ENCODE peak calls at places on chromosome 22, in six cellular contexts. One of them, this sample, is unnamed.
A peak's percentile ranks its signal among the peaks of the same experiment; 100 is the strongest.

GRCh38 chr22:33565580-33565995 is 354.7 kb downstream of the LARGE1 start:
- DNase-seq in K562: no peak
- DNase-seq in H1: no peak
- DNase-seq in GM23338: no peak
- DNase-seq in SK-N-MC: no peak
- DNase-seq in HCT116: no peak
- DNase-seq in this sample: no peak

GRCh38 chr22:47337161-47337621 is 574.7 kb downstream of the TBC1D22A start:
- DNase-seq in HCT116: peak; percentile 76
- DNase-seq in H1: no peak
- DNase-seq in GM23338: no peak
- DNase-seq in SK-N-MC: no peak
- DNase-seq in K562: peak; percentile 9
- DNase-seq in this sample: peak; percentile 18

GRCh38 chr22:38397189-38398097 is 57.6 kb downstream of the KCNJ4 start:
- DNase-seq in H1: peak; percentile 93
- DNase-seq in K562: no peak
- DNase-seq in GM23338: peak; percentile 92
- DNase-seq in HCT116: no peak
- DNase-seq in SK-N-MC: no peak
- DNase-seq in this sample: peak; percentile 21

GRCh38 chr22:30830907-30831306 is 136.2 kb downstream of the OSBP2 start:
- DNase-seq in SK-N-MC: no peak
- DNase-seq in K562: no peak
- DNase-seq in GM23338: peak; percentile 46
- DNase-seq in HCT116: peak; percentile 81
- DNase-seq in H1: no peak
- DNase-seq in this sample: peak; percentile 92

GRCh38 chr22:39776295-39776694 is 117.3 kb downstream of the ENTHD1 start:
- DNase-seq in SK-N-MC: no peak
- DNase-seq in HCT116: no peak
- DNase-seq in H1: no peak
- DNase-seq in GM23338: no peak
- DNase-seq in K562: no peak
- DNase-seq in this sample: no peak

GRCh38 chr22:47290706-47291430 is 528.4 kb downstream of the TBC1D22A start:
- DNase-seq in HCT116: no peak
- DNase-seq in SK-N-MC: no peak
- DNase-seq in GM23338: no peak
- DNase-seq in K562: no peak
- DNase-seq in H1: no peak
- DNase-seq in this sample: no peak

GRCh38 chr22:39661842-39662676 is 91.5 kb downstream of the CACNA1I start:
- DNase-seq in SK-N-MC: no peak
- DNase-seq in HCT116: no peak
- DNase-seq in H1: peak; percentile 71
- DNase-seq in GM23338: peak; percentile 97
- DNase-seq in K562: peak; percentile 82
- DNase-seq in this sample: no peak

GRCh38 chr22:26777402-26777801 is 120.0 kb downstream of the MIAT start:
- DNase-seq in SK-N-MC: no peak
- DNase-seq in HCT116: no peak
- DNase-seq in K562: no peak
- DNase-seq in H1: peak; percentile 59
- DNase-seq in GM23338: peak; percentile 93
- DNase-seq in this sample: no peak

GRCh38 chr22:38305481-38306448 is 11.5 kb downstream of the CSNK1E start:
- DNase-seq in GM23338: peak; percentile 84
- DNase-seq in K562: peak; percentile 32
- DNase-seq in HCT116: no peak
- DNase-seq in H1: no peak
- DNase-seq in SK-N-MC: peak; percentile 22
- DNase-seq in this sample: peak; percentile 67

GRCh38 chr22:44396021-44396726 is 83.4 kb upstream of the SHISAL1 start:
- DNase-seq in H1: no peak
- DNase-seq in HCT116: no peak
- DNase-seq in K562: no peak
- DNase-seq in GM23338: no peak
- DNase-seq in SK-N-MC: no peak
- DNase-seq in this sample: no peak

GRCh38 chr22:20647586-20648305 is 126.2 kb upstream of the SERPIND1 start:
- DNase-seq in H1: no peak
- DNase-seq in K562: peak; percentile 17
- DNase-seq in HCT116: no peak
- DNase-seq in SK-N-MC: no peak
- DNase-seq in GM23338: no peak
- DNase-seq in this sample: no peak

GRCh38 chr22:50613291-50613981 is 12.8 kb downstream of the MAPK8IP2 start:
- DNase-seq in HCT116: peak; percentile 68
- DNase-seq in GM23338: peak; percentile 72
- DNase-seq in SK-N-MC: no peak
- DNase-seq in K562: peak; percentile 74
- DNase-seq in H1: no peak
- DNase-seq in this sample: no peak

GRCh38 chr22:30310881-30311771 is 15.6 kb downstream of the TBC1D10A start:
- DNase-seq in HCT116: no peak
- DNase-seq in H1: no peak
- DNase-seq in GM23338: no peak
- DNase-seq in K562: no peak
- DNase-seq in SK-N-MC: no peak
- DNase-seq in this sample: no peak

GRCh38 chr22:48712558-48712957 is 1115.1 kb downstream of the BRD1 start:
- DNase-seq in H1: no peak
- DNase-seq in GM23338: no peak
- DNase-seq in HCT116: no peak
- DNase-seq in K562: no peak
- DNase-seq in SK-N-MC: no peak
- DNase-seq in this sample: no peak

GRCh38 chr22:44100411-44100810 is 76.3 kb downstream of the PARVB start:
- DNase-seq in H1: no peak
- DNase-seq in HCT116: no peak
- DNase-seq in K562: no peak
- DNase-seq in GM23338: no peak
- DNase-seq in SK-N-MC: no peak
- DNase-seq in this sample: no peak

GRCh38 chr22:20215742-20216141 is 52.4 kb downstream of the RTN4R start:
- DNase-seq in H1: no peak
- DNase-seq in GM23338: no peak
- DNase-seq in K562: no peak
- DNase-seq in HCT116: no peak
- DNase-seq in SK-N-MC: no peak
- DNase-seq in this sample: no peak

GRCh38 chr22:18034076-18034475 is 9.7 kb upstream of the MICAL3 start:
- DNase-seq in HCT116: no peak
- DNase-seq in GM23338: no peak
- DNase-seq in SK-N-MC: no peak
- DNase-seq in H1: no peak
- DNase-seq in K562: no peak
- DNase-seq in this sample: no peak

GRCh38 chr22:18033204-18033998 is 9.0 kb upstream of the MICAL3 start:
- DNase-seq in H1: no peak
- DNase-seq in HCT116: no peak
- DNase-seq in GM23338: no peak
- DNase-seq in K562: no peak
- DNase-seq in SK-N-MC: no peak
- DNase-seq in this sample: no peak

GRCh38 chr22:18031670-18032454 is 7.5 kb upstream of the MICAL3 start:
- DNase-seq in K562: no peak
- DNase-seq in SK-N-MC: no peak
- DNase-seq in GM23338: no peak
- DNase-seq in HCT116: peak; percentile 82
- DNase-seq in H1: no peak
- DNase-seq in this sample: no peak

GRCh38 chr22:18029686-18030267 is 5.4 kb upstream of the MICAL3 start:
- DNase-seq in HCT116: no peak
- DNase-seq in SK-N-MC: no peak
- DNase-seq in K562: no peak
- DNase-seq in GM23338: no peak
- DNase-seq in H1: no peak
- DNase-seq in this sample: no peak

DNA sequence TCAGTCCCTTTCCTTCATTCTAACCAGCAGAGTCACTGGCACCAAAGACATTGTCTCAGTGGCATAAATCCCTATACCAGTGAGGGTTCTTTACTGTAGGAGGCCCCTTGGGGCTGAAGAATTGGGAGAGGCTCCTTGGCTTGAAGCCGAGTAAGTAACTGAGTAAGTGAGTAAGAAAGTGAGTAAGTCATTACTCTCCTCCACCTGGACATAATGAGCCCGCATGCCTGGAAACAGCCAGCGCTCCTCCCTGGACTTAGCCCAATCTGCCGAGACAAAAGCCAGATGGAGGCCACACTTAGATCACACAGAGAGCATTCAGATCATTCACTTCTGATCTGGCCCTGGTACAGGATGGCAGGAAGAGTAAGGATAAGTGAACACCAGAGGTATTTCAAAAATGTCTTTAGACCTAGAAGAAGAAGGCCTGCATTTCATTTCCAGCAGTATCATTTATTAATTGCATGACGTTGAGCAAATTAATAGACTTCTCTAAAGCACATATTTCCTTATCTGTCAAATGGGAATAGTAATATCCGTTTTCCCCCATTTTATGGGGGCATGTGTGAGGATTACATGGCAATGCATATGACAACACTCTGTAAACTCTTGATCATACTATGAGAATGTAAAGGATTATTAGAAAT is 8.2 kb upstream of the MICAL3 start:
- DNase-seq in HCT116: peak; percentile 60
- DNase-seq in SK-N-MC: no peak
- DNase-seq in GM23338: no peak
- DNase-seq in K562: no peak
- DNase-seq in H1: no peak
- DNase-seq in this sample: no peak
- TF ChIP-seq POLR2AphosphoS5 in HCT116: no peak
- TF ChIP-seq POLR2AphosphoS5 in SK-N-MC: no peak
- TF ChIP-seq POLR2AphosphoS5 in GM23338: no peak
- TF ChIP-seq POLR2AphosphoS5 in K562: no peak
- TF ChIP-seq POLR2AphosphoS5 in H1: no peak
- TF ChIP-seq POLR2AphosphoS5 in this sample: no peak

DNA sequence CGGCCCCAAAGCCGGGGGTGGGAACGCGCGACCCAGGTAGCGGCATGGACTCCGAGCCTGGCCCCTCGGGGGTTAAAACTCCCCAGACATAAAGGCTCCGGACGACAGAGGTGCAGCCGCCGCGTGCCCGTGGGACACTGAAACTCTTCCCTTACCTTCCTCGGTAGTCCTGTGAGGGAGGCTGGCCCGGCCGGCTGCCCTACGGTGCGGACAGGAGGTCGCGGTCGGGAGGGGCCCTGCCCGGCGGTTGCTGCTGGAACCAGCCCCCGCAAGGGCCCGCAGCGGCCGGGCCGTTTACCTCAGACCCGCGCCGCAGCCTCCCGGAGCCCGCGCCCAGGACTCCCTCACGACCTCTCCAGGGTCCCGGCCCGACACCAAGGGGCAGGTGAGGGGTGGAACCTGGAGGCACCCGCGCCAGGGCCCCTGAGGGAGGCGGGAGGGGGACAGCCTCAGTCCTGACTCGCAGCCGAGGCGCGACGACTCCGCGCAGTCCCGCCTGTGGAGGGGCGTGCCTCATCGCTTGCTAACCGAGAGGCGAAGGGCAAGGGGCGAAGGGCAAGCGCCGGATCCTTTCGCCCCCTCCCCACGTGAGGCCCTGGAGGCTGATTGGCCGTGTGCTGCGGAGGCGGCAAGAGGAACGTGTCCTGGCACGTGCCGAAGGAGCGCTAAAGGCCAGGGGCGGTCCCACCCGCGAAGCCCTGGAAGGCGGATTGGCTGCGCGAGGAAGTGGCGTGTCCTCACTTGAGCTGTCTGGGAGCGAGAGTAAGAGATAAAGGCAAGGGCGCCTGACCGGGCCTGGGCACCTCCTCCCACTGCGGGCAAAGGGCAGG is at the start of gene UPB1:
- DNase-seq in GM23338: peak; percentile 69
- DNase-seq in SK-N-MC: no peak
- DNase-seq in K562: no peak
- DNase-seq in H1: no peak
- DNase-seq in HCT116: no peak
- DNase-seq in this sample: no peak
- TF ChIP-seq EZH2 in GM23338: no peak
- TF ChIP-seq EZH2 in SK-N-MC: no peak
- TF ChIP-seq EZH2 in K562: no peak
- TF ChIP-seq EZH2 in H1: peak; percentile 73
- TF ChIP-seq EZH2 in HCT116: no peak
- TF ChIP-seq EZH2 in this sample: peak; percentile 78

DNA sequence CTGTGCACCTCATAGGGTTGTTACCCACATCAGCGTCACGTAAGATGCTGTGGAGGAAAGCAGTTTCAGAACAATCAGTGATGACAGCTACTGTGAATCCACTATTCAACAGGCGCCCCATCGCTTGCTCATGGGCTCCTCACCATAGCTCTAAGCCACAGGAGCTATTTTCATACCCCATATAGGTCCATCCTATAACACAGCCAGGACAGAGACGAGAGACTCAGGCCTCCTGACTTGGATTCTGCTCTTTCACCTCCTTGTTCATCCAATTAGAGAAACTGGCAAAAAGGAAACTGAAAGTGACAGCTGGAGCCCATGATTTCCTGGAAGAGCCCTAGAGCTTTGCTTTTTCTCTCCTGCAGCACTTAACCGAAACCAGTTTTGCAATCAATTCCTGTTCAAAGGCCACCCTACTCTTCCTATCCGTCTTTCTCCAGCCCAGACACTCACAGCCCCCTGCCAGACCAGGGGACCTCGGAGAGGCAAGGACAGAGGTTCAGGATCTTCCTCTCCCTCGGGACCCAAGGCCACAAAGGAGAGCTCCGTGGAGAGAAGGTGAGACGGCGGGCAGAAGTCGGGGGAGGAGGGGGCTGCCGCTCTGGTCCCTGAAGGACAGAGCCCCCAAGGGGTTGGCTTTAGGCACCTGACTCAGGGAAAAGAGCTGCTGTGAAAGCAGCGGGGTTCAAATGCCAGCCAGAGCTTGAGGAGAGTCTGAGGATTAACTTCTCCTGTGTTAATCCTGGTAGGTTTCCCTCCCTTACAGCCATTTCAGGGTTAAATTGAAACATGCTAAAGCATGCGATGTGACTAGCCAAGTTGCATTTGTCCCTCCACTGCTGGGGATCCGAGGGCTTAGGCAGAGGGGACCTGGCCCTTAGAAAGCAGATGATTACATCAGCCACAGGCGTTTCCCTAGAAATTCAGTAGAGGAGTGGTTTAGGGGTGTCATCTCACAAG is at the start of gene APOL6:
- DNase-seq in HCT116: no peak
- DNase-seq in GM23338: peak; percentile 32
- DNase-seq in SK-N-MC: no peak
- DNase-seq in K562: peak; percentile 22
- DNase-seq in H1: no peak
- DNase-seq in this sample: peak; percentile 50
- TF ChIP-seq POLR2AphosphoS5 in HCT116: no peak
- TF ChIP-seq POLR2AphosphoS5 in GM23338: no peak
- TF ChIP-seq POLR2AphosphoS5 in SK-N-MC: no peak
- TF ChIP-seq POLR2AphosphoS5 in K562: no peak
- TF ChIP-seq POLR2AphosphoS5 in H1: no peak
- TF ChIP-seq POLR2AphosphoS5 in this sample: no peak

DNA sequence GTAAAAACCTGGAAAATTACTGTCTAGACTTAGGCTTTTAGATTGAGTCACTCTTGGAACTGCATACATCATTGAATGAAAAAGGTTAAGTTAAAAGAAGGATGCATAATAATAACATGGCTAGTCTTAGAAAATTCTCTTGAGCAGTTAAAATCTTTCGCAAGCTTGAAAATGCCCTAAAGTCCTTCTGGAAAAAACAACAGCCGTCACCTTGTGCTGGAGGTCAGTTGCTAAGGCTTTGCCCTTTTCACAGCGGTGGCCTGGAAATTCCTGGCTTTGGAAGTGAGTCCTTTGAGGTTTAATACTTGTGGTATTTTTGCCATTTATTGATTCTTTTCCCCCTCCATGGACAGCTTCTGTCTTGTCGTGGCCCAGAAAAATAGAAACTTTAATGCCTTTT is 17.4 kb upstream of the FBLN1 start:
- DNase-seq in SK-N-MC: no peak
- DNase-seq in HCT116: no peak
- DNase-seq in GM23338: no peak
- DNase-seq in H1: no peak
- DNase-seq in K562: no peak
- DNase-seq in this sample: no peak
- TF ChIP-seq EZH2 in SK-N-MC: no peak
- TF ChIP-seq EZH2 in HCT116: no peak
- TF ChIP-seq EZH2 in GM23338: no peak
- TF ChIP-seq EZH2 in H1: no peak
- TF ChIP-seq EZH2 in K562: no peak
- TF ChIP-seq EZH2 in this sample: no peak

This sample was measured in endothelial cell of umbilical vein.